ENCODE peak calls at places on chromosomes 13 and 19, in four cellular contexts. One of them, this sample, is unnamed.

GRCh38 chr19:5125797-5126497 is 157.0 kb downstream of the KDM4B start:
- DNase-seq in GM23248: no peak
- DNase-seq in left colon: no peak
- DNase-seq in substantia nigra: no peak
- DNase-seq in this sample: peak; percentile 80

GRCh38 chr13:20442798-20443381 is 82.8 kb downstream of the CRYL1 start:
- DNase-seq in GM23248: no peak
- DNase-seq in left colon: peak; percentile 89
- DNase-seq in substantia nigra: no peak
- DNase-seq in this sample: no peak

GRCh38 chr19:10284641-10285278 is 2.0 kb upstream of the ICAM4 start:
- DNase-seq in GM23248: no peak
- DNase-seq in left colon: no peak
- DNase-seq in substantia nigra: no peak
- DNase-seq in this sample: no peak

GRCh38 chr19:31297991-31298390 is 51.2 kb downstream of the TSHZ3 start:
- DNase-seq in GM23248: no peak
- DNase-seq in left colon: no peak
- DNase-seq in substantia nigra: no peak
- DNase-seq in this sample: no peak

GRCh38 chr13:87259479-87260083 is 411.6 kb upstream of the SLITRK5 start:
- DNase-seq in GM23248: peak; percentile 40
- DNase-seq in left colon: no peak
- DNase-seq in substantia nigra: no peak
- DNase-seq in this sample: peak; percentile 6

GRCh38 chr19:42634409-42635232 is 39.9 kb upstream of the CEACAM8 start:
- DNase-seq in GM23248: peak; percentile 68
- DNase-seq in left colon: peak; percentile 26
- DNase-seq in substantia nigra: peak; percentile 7
- DNase-seq in this sample: peak; percentile 58

GRCh38 chr13:69324109-69324886 is 783.3 kb upstream of the ATXN8OS start:
- DNase-seq in GM23248: no peak
- DNase-seq in left colon: no peak
- DNase-seq in substantia nigra: no peak
- DNase-seq in this sample: peak; percentile 36

GRCh38 chr19:34134190-34135032 is 37.9 kb upstream of the LSM14A start:
- DNase-seq in GM23248: peak; percentile 82
- DNase-seq in left colon: peak; percentile 89
- DNase-seq in substantia nigra: peak; percentile 77
- DNase-seq in this sample: peak; percentile 90

GRCh38 chr13:48585456-48585840 is 52.6 kb upstream of the RCBTB2 start:
- DNase-seq in GM23248: peak; percentile 35
- DNase-seq in left colon: no peak
- DNase-seq in substantia nigra: peak; percentile 21
- DNase-seq in this sample: no peak

GRCh38 chr13:42146359-42146758 is 97.9 kb downstream of the DGKH start:
- DNase-seq in GM23248: no peak
- DNase-seq in left colon: no peak
- DNase-seq in substantia nigra: no peak
- DNase-seq in this sample: no peak

GRCh38 chr19:10580979-10581631 is 6.0 kb downstream of the AP1M2 start:
- DNase-seq in GM23248: peak; percentile 98
- DNase-seq in left colon: peak; percentile 92
- DNase-seq in substantia nigra: peak; percentile 83
- DNase-seq in this sample: peak; percentile 95

GRCh38 chr19:23957660-23958281 is 43.1 kb downstream of the ZNF726 start:
- DNase-seq in GM23248: peak; percentile 79
- DNase-seq in left colon: no peak
- DNase-seq in substantia nigra: no peak
- DNase-seq in this sample: no peak

GRCh38 chr13:35882722-35883497 is 248.3 kb downstream of the DCLK1 start:
- DNase-seq in GM23248: no peak
- DNase-seq in left colon: no peak
- DNase-seq in substantia nigra: no peak
- DNase-seq in this sample: no peak

GRCh38 chr13:86051134-86052103 is 252.2 kb upstream of the SLITRK6 start:
- DNase-seq in GM23248: no peak
- DNase-seq in left colon: no peak
- DNase-seq in substantia nigra: no peak
- DNase-seq in this sample: no peak

GRCh38 chr13:31945202-31945978 is 86.2 kb upstream of the FRY start:
- DNase-seq in GM23248: peak; percentile 96
- DNase-seq in left colon: peak; percentile 36
- DNase-seq in substantia nigra: no peak
- DNase-seq in this sample: peak; percentile 59

GRCh38 chr13:53001871-53002270 is 26.7 kb upstream of the OLFM4 start:
- DNase-seq in GM23248: no peak
- DNase-seq in left colon: no peak
- DNase-seq in substantia nigra: no peak
- DNase-seq in this sample: no peak

GRCh38 chr13:98921786-98922185 is 56.1 kb downstream of the DOCK9 start:
- DNase-seq in GM23248: no peak
- DNase-seq in left colon: no peak
- DNase-seq in substantia nigra: peak; percentile 35
- DNase-seq in this sample: no peak

GRCh38 chr13:76903544-76904162 is 17.4 kb upstream of the KCTD12 start:
- DNase-seq in GM23248: peak; percentile 83
- DNase-seq in left colon: peak; percentile 70
- DNase-seq in substantia nigra: peak; percentile 21
- DNase-seq in this sample: peak; percentile 78

GRCh38 chr13:48412881-48413351 is at the start of gene LPAR6:
- DNase-seq in GM23248: peak; percentile 79
- DNase-seq in left colon: no peak
- DNase-seq in substantia nigra: no peak
- DNase-seq in this sample: peak; percentile 82

GRCh38 chr19:42352216-42352892 is 26.9 kb downstream of the MEGF8 start:
- DNase-seq in GM23248: peak; percentile 41
- DNase-seq in left colon: no peak
- DNase-seq in substantia nigra: peak; percentile 7
- DNase-seq in this sample: peak; percentile 29

GRCh38 chr13:95573226-95573625 is 20.7 kb downstream of the CLDN10 start:
- DNase-seq in GM23248: peak; percentile 55
- DNase-seq in left colon: no peak
- DNase-seq in substantia nigra: no peak
- DNase-seq in this sample: no peak

GRCh38 chr19:5038631-5039271 is 69.8 kb downstream of the KDM4B start:
- DNase-seq in GM23248: peak; percentile 65
- DNase-seq in left colon: no peak
- DNase-seq in substantia nigra: no peak
- DNase-seq in this sample: peak; percentile 73

GRCh38 chr19:18419699-18420460 is 682 bp downstream of the SSBP4 start:
- DNase-seq in GM23248: peak; percentile 59
- DNase-seq in left colon: peak; percentile 72
- DNase-seq in substantia nigra: no peak
- DNase-seq in this sample: peak; percentile 62

GRCh38 chr19:32682317-32682716 is 6.7 kb downstream of the RGS9BP start:
- DNase-seq in GM23248: no peak
- DNase-seq in left colon: no peak
- DNase-seq in substantia nigra: no peak
- DNase-seq in this sample: no peak

GRCh38 chr13:73914119-73914518 is 220.1 kb downstream of the KLF12 start:
- DNase-seq in GM23248: peak; percentile 70
- DNase-seq in left colon: peak; percentile 8
- DNase-seq in substantia nigra: no peak
- DNase-seq in this sample: peak; percentile 75

GRCh38 chr19:1253514-1254080 is 5.2 kb downstream of the MIDN start:
- DNase-seq in GM23248: peak; percentile 85
- DNase-seq in left colon: peak; percentile 75
- DNase-seq in substantia nigra: no peak
- DNase-seq in this sample: no peak

GRCh38 chr13:98454389-98454881 is 122.5 kb downstream of the STK24 start:
- DNase-seq in GM23248: peak; percentile 90
- DNase-seq in left colon: no peak
- DNase-seq in substantia nigra: no peak
- DNase-seq in this sample: peak; percentile 82

GRCh38 chr19:13051581-13052165 is 51.0 kb downstream of the LYL1 start:
- DNase-seq in GM23248: peak; percentile 48
- DNase-seq in left colon: peak; percentile 85
- DNase-seq in substantia nigra: no peak
- DNase-seq in this sample: peak; percentile 75

GRCh38 chr13:45331981-45332830 is 8.8 kb downstream of the TPT1 start:
- DNase-seq in GM23248: peak; percentile 98
- DNase-seq in left colon: no peak
- DNase-seq in substantia nigra: no peak
- DNase-seq in this sample: peak; percentile 85

GRCh38 chr13:81017525-81018152 is 676.7 kb upstream of the SPRY2 start:
- DNase-seq in GM23248: peak; percentile 65
- DNase-seq in left colon: no peak
- DNase-seq in substantia nigra: no peak
- DNase-seq in this sample: peak; percentile 62

GRCh38 chr19:6034512-6034911 is 56.6 kb upstream of the RANBP3 start:
- DNase-seq in GM23248: no peak
- DNase-seq in left colon: no peak
- DNase-seq in substantia nigra: no peak
- DNase-seq in this sample: no peak

GRCh38 chr13:74129500-74130144 is 4.6 kb downstream of the KLF12 start:
- DNase-seq in GM23248: peak; percentile 59
- DNase-seq in left colon: peak; percentile 47
- DNase-seq in substantia nigra: no peak
- DNase-seq in this sample: peak; percentile 81

GRCh38 chr19:56601375-56601774 is 6.3 kb downstream of the ZNF71 start:
- DNase-seq in GM23248: peak; percentile 28
- DNase-seq in left colon: no peak
- DNase-seq in substantia nigra: no peak
- DNase-seq in this sample: no peak

GRCh38 chr13:75637101-75637774 is 1.1 kb downstream of the LMO7 start:
- DNase-seq in GM23248: peak; percentile 60
- DNase-seq in left colon: no peak
- DNase-seq in substantia nigra: no peak
- DNase-seq in this sample: peak; percentile 25

GRCh38 chr19:403221-404036 is 5.5 kb downstream of the C2CD4C start:
- DNase-seq in GM23248: no peak
- DNase-seq in left colon: no peak
- DNase-seq in substantia nigra: no peak
- DNase-seq in this sample: no peak

GRCh38 chr19:14381689-14382474 is 638 bp downstream of the ADGRE5 start:
- DNase-seq in GM23248: peak; percentile 90
- DNase-seq in left colon: peak; percentile 73
- DNase-seq in substantia nigra: no peak
- DNase-seq in this sample: peak; percentile 48

GRCh38 chr13:109131698-109132257 is 502.4 kb downstream of the MYO16 start:
- DNase-seq in GM23248: peak; percentile 48
- DNase-seq in left colon: peak; percentile 12
- DNase-seq in substantia nigra: no peak
- DNase-seq in this sample: peak; percentile 57

This sample was measured in A673.